ENCODE peak calls at places on chromosomes 5 and 9, in five cellular contexts. B is CD4-positive, alpha-beta T cell; R is uterus; Y is aorta; M is cardiac muscle cell. E is an unnamed sample.

GRCh38 chr9:73074176-73074708 is 77.4 kb upstream of the ANXA1 start:
- DNase-seq in B (no peak), R (no peak), Y (no peak), M (no peak), E (peak; percentile 10)

GRCh38 chr9:4537581-4537980 is 47.3 kb downstream of the SLC1A1 start:
- DNase-seq in B (no peak), R (no peak), Y (no peak), M (no peak), E (no peak)

GRCh38 chr9:119020284-119020683 is 349.0 kb downstream of the BRINP1 start:
- DNase-seq in B (no peak), R (no peak), Y (no peak), M (no peak), E (peak; percentile 79)

GRCh38 chr5:162068412-162068811 is 839 bp downstream of the GABRG2 start:
- DNase-seq in B (no peak), R (no peak), Y (no peak), M (peak; percentile 89), E (no peak)

GRCh38 chr5:32233220-32233695 is 59.1 kb upstream of the GOLPH3 start:
- DNase-seq in B (no peak), R (no peak), Y (no peak), M (no peak), E (no peak)

GRCh38 chr9:108786756-108787663 is 68.8 kb downstream of the ACTL7B start:
- DNase-seq in B (no peak), R (no peak), Y (no peak), M (no peak), E (peak; percentile 53)

GRCh38 chr9:30522486-30522885 is 1862.0 kb upstream of the ACO1 start:
- DNase-seq in B (no peak), R (no peak), Y (no peak), M (no peak), E (no peak)

GRCh38 chr5:39547548-39548154 is 122.9 kb upstream of the DAB2 start:
- DNase-seq in B (no peak), R (peak; percentile 62), Y (no peak), M (peak; percentile 75), E (peak; percentile 49)

GRCh38 chr9:110996436-110997224 is 41.6 kb downstream of the LPAR1 start:
- DNase-seq in B (no peak), R (peak; percentile 56), Y (no peak), M (no peak), E (peak; percentile 72)

GRCh38 chr9:89309608-89310485 is 1.1 kb upstream of the CKS2 start:
- DNase-seq in B (no peak), R (no peak), Y (no peak), M (no peak), E (no peak)

GRCh38 chr9:111842313-111842712 is 47.6 kb upstream of the SHOC1 start:
- DNase-seq in B (no peak), R (no peak), Y (no peak), M (no peak), E (no peak)

GRCh38 chr5:10793785-10794184 is 32.8 kb upstream of the DAP start:
- DNase-seq in B (no peak), R (no peak), Y (no peak), M (no peak), E (no peak)

GRCh38 chr5:88660947-88661869 is 221.8 kb downstream of the MEF2C start:
- DNase-seq in B (no peak), R (peak; percentile 39), Y (peak; percentile 94), M (peak; percentile 94), E (peak; percentile 97)

GRCh38 chr5:73380052-73380451 is 68.5 kb downstream of the FOXD1 start:
- DNase-seq in B (no peak), R (no peak), Y (no peak), M (no peak), E (peak; percentile 47)

GRCh38 chr9:15846611-15847010 is 293.8 kb downstream of the CCDC171 start:
- DNase-seq in B (no peak), R (no peak), Y (no peak), M (no peak), E (no peak)

GRCh38 chr5:110354896-110355295 is 371.6 kb downstream of the TMEM232 start:
- DNase-seq in B (no peak), R (no peak), Y (no peak), M (no peak), E (no peak)

GRCh38 chr5:172564187-172564586 is 76.9 kb upstream of the NEURL1B start:
- DNase-seq in B (no peak), R (no peak), Y (no peak), M (no peak), E (no peak)

GRCh38 chr5:152487130-152487529 is 82.1 kb upstream of the NMUR2 start:
- DNase-seq in B (no peak), R (no peak), Y (no peak), M (no peak), E (no peak)

GRCh38 chr5:17294639-17295311 is 77.3 kb downstream of the BASP1 start:
- DNase-seq in B (no peak), R (no peak), Y (no peak), M (no peak), E (no peak)

GRCh38 chr9:77811832-77812231 is 163.7 kb upstream of the GNA14 start:
- DNase-seq in B (no peak), R (no peak), Y (no peak), M (no peak), E (no peak)

GRCh38 chr5:66897355-66897754 is 299.2 kb downstream of the CD180 start:
- DNase-seq in B (no peak), R (no peak), Y (no peak), M (no peak), E (no peak)

GRCh38 chr5:72749362-72749997 is 67.0 kb upstream of the TNPO1 start:
- DNase-seq in B (no peak), R (no peak), Y (no peak), M (no peak), E (no peak)

GRCh38 chr5:43609752-43610151 is 6.8 kb downstream of the NNT start:
- DNase-seq in B (no peak), R (no peak), Y (no peak), M (no peak), E (no peak)

GRCh38 chr5:179731791-179732411 is 721 bp upstream of the MAML1 start:
- DNase-seq in B (no peak), R (peak; percentile 29), Y (no peak), M (no peak), E (peak; percentile 78)

GRCh38 chr5:52419357-52419756 is 368.4 kb upstream of the ITGA1 start:
- DNase-seq in B (no peak), R (no peak), Y (no peak), M (no peak), E (no peak)

GRCh38 chr5:75363726-75364495 is 26.9 kb downstream of the HMGCR start:
- DNase-seq in B (no peak), R (no peak), Y (no peak), M (no peak), E (no peak)

GRCh38 chr5:135211791-135212190 is 177.8 kb upstream of the PITX1 start:
- DNase-seq in B (no peak), R (no peak), Y (no peak), M (no peak), E (no peak)

GRCh38 chr5:34059997-34060396 is 17.0 kb upstream of the C1QTNF3 start:
- DNase-seq in B (no peak), R (no peak), Y (no peak), M (no peak), E (no peak)

GRCh38 chr9:19640023-19640422 is 148.8 kb downstream of the SLC24A2 start:
- DNase-seq in B (no peak), R (no peak), Y (no peak), M (no peak), E (no peak)

GRCh38 chr5:145943674-145944121 is 7.3 kb downstream of the SH3RF2 start:
- DNase-seq in B (no peak), R (no peak), Y (no peak), M (peak; percentile 70), E (no peak)

GRCh38 chr9:79266986-79267385 is 304.8 kb upstream of the TLE4 start:
- DNase-seq in B (no peak), R (no peak), Y (no peak), M (no peak), E (no peak)

GRCh38 chr5:120872292-120872691 is 408.2 kb downstream of the PRR16 start:
- DNase-seq in B (no peak), R (no peak), Y (no peak), M (no peak), E (no peak)

GRCh38 chr5:79774171-79774854 is 84.7 kb downstream of the CMYA5 start:
- DNase-seq in B (no peak), R (no peak), Y (no peak), M (peak; percentile 64), E (no peak)

GRCh38 chr9:108254236-108254635 is 601.5 kb downstream of the ACTL7B start:
- DNase-seq in B (no peak), R (no peak), Y (no peak), M (no peak), E (no peak)

GRCh38 chr5:139906661-139907060 is 111.1 kb downstream of the PSD2 start:
- DNase-seq in B (no peak), R (no peak), Y (no peak), M (no peak), E (no peak)

GRCh38 chr5:139905401-139905800 is 109.8 kb downstream of the PSD2 start:
- DNase-seq in B (no peak), R (no peak), Y (no peak), M (no peak), E (no peak)

GRCh38 chr5:139903450-139903804 is 107.8 kb downstream of the PSD2 start:
- DNase-seq in B (no peak), R (no peak), Y (no peak), M (no peak), E (no peak)

GRCh38 chr5:139903805-139904565 is 108.4 kb downstream of the PSD2 start:
- DNase-seq in B (no peak), R (no peak), Y (no peak), M (peak; percentile 85), E (no peak)

GRCh38 chr5:139904566-139905400 is 109.2 kb downstream of the PSD2 start:
- DNase-seq in B (no peak), R (no peak), Y (no peak), M (peak; percentile 76), E (no peak)
- H3K27me3 ChIP-seq in B (peaks cover 49% of the 10 kb centered on the region), R (peaks cover 11% of the 10 kb centered on the region), Y (no peaks in the 10 kb centered on the region), M (peaks cover 21% of the 10 kb centered on the region), E (peaks cover 67% of the 10 kb centered on the region)

DNA sequence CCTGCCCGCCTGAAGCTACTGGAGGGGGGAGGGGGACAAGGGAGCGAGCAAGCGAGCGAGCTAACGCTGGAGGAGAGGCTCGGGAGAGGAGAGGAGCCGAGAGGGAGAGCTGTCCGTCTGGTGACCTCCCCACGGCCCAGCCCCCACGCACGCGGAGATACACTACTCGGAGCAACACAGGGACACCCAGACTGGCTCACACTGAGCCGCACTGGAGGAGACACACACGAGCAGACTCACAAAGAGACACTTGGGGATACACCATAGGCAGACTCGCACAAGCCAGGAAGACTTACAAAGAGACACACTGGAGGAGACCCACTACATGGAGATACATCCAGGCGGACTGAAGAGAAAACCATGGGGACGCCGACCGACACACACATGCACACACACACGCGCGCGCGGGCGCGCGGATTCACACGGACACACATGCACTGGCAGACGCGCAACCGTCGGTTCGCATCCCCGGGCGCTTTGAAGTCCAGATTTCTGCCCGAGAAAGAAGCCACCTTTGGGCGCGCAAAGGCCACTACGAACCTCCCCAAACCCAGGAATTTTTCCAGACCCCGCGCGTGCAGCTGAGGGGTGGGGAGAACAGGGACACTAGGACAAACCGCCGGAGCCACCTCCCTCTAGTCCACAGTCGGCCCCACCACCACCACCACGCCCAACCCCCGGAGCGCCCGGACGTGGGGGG is 703 bp downstream of the CNTFR start:
- DNase-seq in B (no peak), R (no peak), Y (no peak), M (no peak), E (no peak)
- H3K27me3 ChIP-seq in B (peaks cover 92% of the 10 kb centered on the region), R (peaks cover 8% of the 10 kb centered on the region), Y (no peaks in the 10 kb centered on the region), M (peaks cover 47% of the 10 kb centered on the region), E (peaks cover 81% of the 10 kb centered on the region)

GRCh38 chr5:2991884-2992283 is 240.4 kb upstream of the IRX2 start:
- DNase-seq in B (no peak), R (no peak), Y (no peak), M (peak; percentile 14), E (no peak)
- H3K27me3 ChIP-seq in B (no peaks in the 10 kb centered on the region), R (no peaks in the 10 kb centered on the region), Y (no peaks in the 10 kb centered on the region), M (no peaks in the 10 kb centered on the region), E (no peaks in the 10 kb centered on the region)

GRCh38 chr5:93621340-93621872 is 38.4 kb downstream of the NR2F1 start:
- DNase-seq in B (no peak), R (peak; percentile 77), Y (peak; percentile 92), M (no peak), E (peak; percentile 86)
- H3K27me3 ChIP-seq in B (peaks cover 8% of the 10 kb centered on the region), R (no peaks in the 10 kb centered on the region), Y (no peaks in the 10 kb centered on the region), M (peaks cover 76% of the 10 kb centered on the region), E (no peaks in the 10 kb centered on the region)

E was measured in astrocyte.